ENCODE peak calls at places on chromosomes 1 and 21, in eight cellular contexts. T is MM.1S, G is neural progenitor cell, N is GM23338, K is HCT116, Z is OCI-LY7, H is SK-N-SH, J is PC-3. B is an unnamed sample.

GRCh38 chr21:46064870-46065214 is 33.1 kb upstream of the COL6A2 start:
- DNase-seq in J (no peak), N (no peak), G (no peak), Z (no peak), K (no peak), H (no peak), T (no peak), B (no peak)

GRCh38 chr1:15231714-15232201 is 15.3 kb upstream of the FHAD1 start:
- DNase-seq in J (no peak), H (no peak), N (no peak), T (peak; percentile 91), Z (no peak), K (no peak), G (no peak), B (no peak)

GRCh38 chr1:10722803-10723202 is 73.6 kb downstream of the CASZ1 start:
- DNase-seq in J (no peak), Z (no peak), G (no peak), T (no peak), H (no peak), N (no peak), K (no peak), B (no peak)

GRCh38 chr1:26360051-26360806 is 6.3 kb upstream of the CRYBG2 start:
- DNase-seq in Z (no peak), G (peak; percentile 74), H (peak; percentile 86), T (no peak), J (no peak), K (no peak), N (peak; percentile 88), B (peak; percentile 75)

GRCh38 chr1:15835741-15836510 is 11.6 kb upstream of the SPEN start:
- DNase-seq in J (peak; percentile 99), Z (peak; percentile 99), K (peak; percentile 98), G (peak; percentile 99), T (peak; percentile 99), H (peak; percentile 96), N (peak; percentile 96), B (peak; percentile 100)

GRCh38 chr1:226083303-226084101 is 21.0 kb downstream of the H3-3A start:
- DNase-seq in J (peak; percentile 90), K (peak; percentile 48), G (peak; percentile 92), H (peak; percentile 98), T (peak; percentile 96), Z (peak; percentile 92), N (peak; percentile 92), B (peak; percentile 93)

GRCh38 chr21:45313015-45313414 is 25.3 kb upstream of the POFUT2 start:
- DNase-seq in N (no peak), T (no peak), K (no peak), G (no peak), J (no peak), Z (no peak), H (no peak), B (no peak)

GRCh38 chr1:36183309-36183856 is 27.4 kb downstream of the MAP7D1 start:
- DNase-seq in J (no peak), G (no peak), N (no peak), Z (no peak), H (no peak), K (no peak), T (no peak), B (no peak)

GRCh38 chr1:1120866-1121563 is 5.1 kb upstream of the C1orf159 start:
- DNase-seq in J (no peak), G (no peak), H (peak; percentile 36), Z (no peak), T (no peak), N (no peak), K (no peak), B (no peak)

GRCh38 chr1:151825811-151826660 is 5.6 kb downstream of the RORC start:
- DNase-seq in Z (peak; percentile 20), H (no peak), N (peak; percentile 65), T (no peak), J (no peak), G (peak; percentile 18), K (no peak), B (peak; percentile 38)

GRCh38 chr1:10557714-10558113 is 83.0 kb downstream of the PEX14 start:
- DNase-seq in K (no peak), G (no peak), H (no peak), J (no peak), Z (no peak), T (no peak), N (no peak), B (no peak)

GRCh38 chr1:53172751-53173498 is 23.7 kb upstream of the CPT2 start:
- DNase-seq in T (no peak), J (peak; percentile 52), G (peak; percentile 57), H (peak; percentile 50), N (peak; percentile 39), K (no peak), Z (peak; percentile 87), B (no peak)

GRCh38 chr1:29133861-29134694 is 10.4 kb upstream of the TMEM200B start:
- DNase-seq in N (peak; percentile 47), T (no peak), G (no peak), J (no peak), H (peak; percentile 41), K (no peak), Z (no peak), B (no peak)
- TF ChIP-seq CTCF in N (no peak), T (no peak), G (no peak), J (no peak), H (no peak), K (no peak), Z (no peak), B (no peak)

GRCh38 chr1:37931148-37931492 is 15.7 kb downstream of the INPP5B start:
- DNase-seq in T (no peak), N (peak; percentile 46), H (no peak), Z (no peak), J (no peak), G (no peak), K (no peak), B (no peak)
- TF ChIP-seq EZH2phosphoT487 in T (no peak), N (no peak), H (no peak), Z (no peak), J (no peak), G (no peak), K (no peak), B (no peak)

GRCh38 chr1:112369389-112370285 is 26.4 kb upstream of the CTTNBP2NL start:
- DNase-seq in J (peak; percentile 92), G (peak; percentile 94), K (peak; percentile 76), Z (peak; percentile 79), H (peak; percentile 83), T (peak; percentile 53), N (peak; percentile 95), B (peak; percentile 94)
- TF ChIP-seq CTCF in J (peak; percentile 97), G (peak; percentile 97), K (peak; percentile 97), Z (peak; percentile 94), H (peak; percentile 94), T (peak; percentile 80), N (peak; percentile 100), B (peak; percentile 96)

GRCh38 chr1:29657816-29658215 is 421.5 kb downstream of the PTPRU start:
- DNase-seq in H (no peak), J (no peak), G (no peak), K (no peak), T (no peak), N (no peak), Z (no peak), B (no peak)
- TF ChIP-seq EZH2phosphoT487 in H (no peak), J (no peak), G (no peak), K (no peak), T (no peak), N (no peak), Z (no peak), B (no peak)

DNA sequence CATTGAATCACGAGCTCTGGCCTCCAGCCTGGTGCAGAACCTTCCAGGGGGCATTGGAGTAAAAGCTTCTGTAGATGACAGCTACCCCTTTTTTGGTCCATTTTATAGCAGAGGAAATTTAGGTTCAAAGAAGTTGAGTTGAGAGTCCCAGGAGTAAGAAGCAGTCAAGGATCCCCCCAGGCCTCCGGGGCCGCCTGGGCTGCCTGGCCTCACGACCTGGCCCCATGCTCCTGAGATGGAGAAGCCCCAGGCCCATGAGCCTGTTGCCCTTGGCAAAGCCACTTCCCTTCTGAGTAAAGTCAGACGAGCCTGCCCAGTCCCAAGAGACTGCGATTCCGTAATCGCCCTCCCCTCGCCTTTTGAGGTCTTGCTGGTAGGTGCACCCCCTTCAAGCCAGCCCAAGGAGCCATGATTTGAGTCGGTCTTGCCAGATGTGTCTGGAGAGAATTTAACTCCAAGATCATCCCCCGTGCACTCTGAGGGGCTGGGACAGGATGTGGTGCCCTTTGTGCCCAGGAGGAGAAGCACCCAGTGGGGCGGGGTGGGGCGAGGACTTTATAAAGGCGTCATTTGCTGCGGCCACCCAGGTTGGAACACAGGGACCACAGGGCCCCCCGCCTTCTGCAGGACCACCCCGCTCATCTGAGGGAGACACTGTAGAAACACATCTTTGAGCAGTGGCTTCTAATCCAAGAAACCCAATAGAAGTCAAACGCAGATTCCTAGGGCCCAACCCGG is 30.1 kb downstream of the PDE9A start:
- DNase-seq in J (no peak), H (no peak), T (no peak), N (no peak), Z (no peak), K (no peak), G (no peak), B (no peak)
- TF ChIP-seq CTCF in J (no peak), H (no peak), T (no peak), N (no peak), Z (no peak), K (no peak), G (no peak), B (no peak)

GRCh38 chr1:209652121-209652742 is at the start of gene LAMB3:
- DNase-seq in K (peak; percentile 65), J (peak; percentile 94), T (no peak), Z (no peak), N (no peak), G (no peak), H (no peak), B (peak; percentile 73)
- TF ChIP-seq EZH2phosphoT487 in K (no peak), J (no peak), T (no peak), Z (no peak), N (no peak), G (no peak), H (no peak), B (no peak)

GRCh38 chr1:192580351-192580962 is 4.9 kb downstream of the RGS1 start:
- DNase-seq in N (peak; percentile 57), K (peak; percentile 42), G (peak; percentile 38), J (peak; percentile 71), Z (peak; percentile 48), T (peak; percentile 51), H (no peak), B (peak; percentile 49)
- TF ChIP-seq CTCF in N (peak; percentile 82), K (peak; percentile 29), G (peak; percentile 46), J (peak; percentile 80), Z (peak; percentile 80), T (peak; percentile 66), H (peak; percentile 71), B (peak; percentile 56)

B was measured in hepatocyte.